ENCODE peak calls at places on chromosomes 16 and 17, in six cellular contexts. U, R, X, G, B and K are unnamed samples.

GRCh38 chr17:43880420-43880991 is 26.8 kb downstream of the MPP2 start:
- DNase-seq in B (no peak), X (peak; percentile 13), R (peak; percentile 74), G (no peak), U (no peak), K (peak; percentile 72)

GRCh38 chr17:5203178-5203907 is 11.7 kb upstream of the ZNF594 start:
- DNase-seq in R (no peak), B (no peak), X (no peak), U (no peak), G (peak; percentile 59), K (no peak)

GRCh38 chr17:17781591-17782424 is 55.0 kb downstream of the SREBF1 start:
- DNase-seq in R (peak; percentile 51), B (no peak), X (peak; percentile 62), G (peak; percentile 48), U (peak; percentile 7), K (no peak)

GRCh38 chr16:89191033-89191900 is 9.1 kb downstream of the SLC22A31 start:
- DNase-seq in R (no peak), G (no peak), B (no peak), X (no peak), U (no peak), K (no peak)

GRCh38 chr17:14805348-14805747 is 459.8 kb downstream of the PMP22 start:
- DNase-seq in B (no peak), R (peak; percentile 43), G (peak; percentile 29), X (peak; percentile 62), U (no peak), K (no peak)

GRCh38 chr16:52592216-52592592 is 45.3 kb upstream of the TOX3 start:
- DNase-seq in R (no peak), U (no peak), X (no peak), G (no peak), B (no peak), K (peak; percentile 91)

GRCh38 chr16:66030036-66030435 is 336.5 kb upstream of the CDH5 start:
- DNase-seq in B (no peak), X (peak; percentile 79), G (peak; percentile 83), U (no peak), R (no peak), K (no peak)

GRCh38 chr17:62713096-62713870 is 85.8 kb downstream of the MRC2 start:
- DNase-seq in B (no peak), U (no peak), R (no peak), G (no peak), X (no peak), K (no peak)

GRCh38 chr17:6120351-6120750 is 50.2 kb downstream of the WSCD1 start:
- DNase-seq in B (no peak), R (no peak), U (no peak), X (no peak), G (no peak), K (no peak)